ENCODE peak calls at places on chromosomes 2 and 18, in ten cellular contexts. E is MG63; W is mucosa of descending colon; D is stimulated activated CD4-positive, alpha-beta T cell treated with anti-CD3 and anti-CD28 coated beads, Interleukin-15, amount 100 ng/mL, for 24 hours; V is pancreas; U is AG09309; G is lower leg skin; C is activated CD4-positive, alpha-beta memory T cell treated with anti-CD3 and anti-CD28 coated beads for 36 hours; T is stimulated activated CD8-positive, alpha-beta memory T cell treated with anti-CD3 and anti-CD28 coated beads, Interleukin-2, amount 100 ng/mL, for 1 hour; Z is GM03348. R is an unnamed sample.

GRCh38 chr2:62794791-62795190 is 89.3 kb downstream of the EHBP1 start:
- DNase-seq in W (no peak), C (no peak), U (no peak), V (no peak), Z (no peak), E (no peak), T (no peak), D (no peak), G (no peak), R (no peak)

GRCh38 chr18:38032516-38032915 is 466.9 kb upstream of the CELF4 start:
- DNase-seq in D (no peak), E (no peak), U (no peak), T (no peak), G (no peak), W (no peak), Z (no peak), C (no peak), V (no peak), R (no peak)

GRCh38 chr2:41061371-41061770 is 609.5 kb upstream of the SLC8A1 start:
- DNase-seq in G (no peak), D (no peak), E (no peak), Z (peak), C (no peak), V (no peak), U (peak), T (no peak), W (no peak), R (no peak)

GRCh38 chr2:67898605-67899004 is 164.2 kb downstream of the C1D start:
- DNase-seq in U (no peak), C (no peak), E (no peak), V (no peak), D (no peak), Z (peak), W (no peak), T (no peak), G (no peak), R (no peak)

GRCh38 chr2:192749606-192750200 is 555.0 kb upstream of the TMEFF2 start:
- DNase-seq in U (no peak), T (no peak), V (no peak), E (no peak), W (no peak), D (no peak), Z (no peak), C (no peak), G (no peak), R (no peak)

GRCh38 chr2:11532434-11533055 is 1.3 kb upstream of the GREB1 start:
- DNase-seq in V (no peak), D (no peak), C (no peak), U (peak), E (no peak), W (no peak), T (no peak), Z (peak), G (no peak), R (no peak)

GRCh38 chr2:7627587-7627986 is 710.4 kb downstream of the RNF144A start:
- DNase-seq in U (peak), D (no peak), T (no peak), E (no peak), G (no peak), V (no peak), W (no peak), C (no peak), Z (peak), R (no peak)

GRCh38 chr2:237435844-237436590 is 22.1 kb upstream of the COL6A3 start:
- DNase-seq in E (peak), T (no peak), Z (peak), W (no peak), C (no peak), U (peak), V (no peak), G (no peak), D (no peak), R (no peak)

GRCh38 chr18:6484659-6485058 is 69.9 kb upstream of the L3MBTL4 start:
- DNase-seq in Z (no peak), W (no peak), D (no peak), G (no peak), T (no peak), U (no peak), E (no peak), C (no peak), V (no peak), R (no peak)

GRCh38 chr2:110867078-110867477 is 134.7 kb downstream of the ACOXL start:
- DNase-seq in G (no peak), Z (no peak), D (peak), V (no peak), C (peak), W (no peak), U (no peak), E (no peak), T (no peak), R (no peak)

GRCh38 chr2:45849491-45850283 is 198.2 kb downstream of the PRKCE start:
- DNase-seq in U (peak), G (peak), T (no peak), Z (peak), E (peak), C (no peak), W (no peak), D (no peak), V (no peak), R (no peak)

GRCh38 chr2:40251146-40251545 is 200.7 kb downstream of the SLC8A1 start:
- DNase-seq in G (no peak), T (no peak), V (peak), W (no peak), D (no peak), E (no peak), U (no peak), Z (no peak), C (no peak), R (no peak)

GRCh38 chr2:227853765-227854271 is 17.6 kb upstream of the DAW1 start:
- DNase-seq in G (no peak), Z (no peak), W (no peak), D (no peak), E (peak), V (no peak), T (no peak), U (no peak), C (no peak), R (no peak)

GRCh38 chr2:129709030-129709955 is 270.2 kb upstream of the RAB6C start:
- DNase-seq in E (no peak), W (no peak), D (no peak), T (no peak), Z (peak), G (peak), U (no peak), V (no peak), C (no peak), R (no peak)

GRCh38 chr2:18273205-18273604 is 287.2 kb downstream of the RDH14 start:
- DNase-seq in T (no peak), U (no peak), E (no peak), V (no peak), W (no peak), C (no peak), G (no peak), D (no peak), Z (no peak), R (no peak)

R was measured in left colon.